ENCODE peak calls at places on chromosomes 6 and 20, in five cellular contexts. A, B, D, O and J are unnamed samples.

GRCh38 chr6:143569035-143569434 is 57.5 kb upstream of the FUCA2 start:
- DNase-seq in A (no peak), B (no peak), D (no peak), O (no peak), J (no peak)

GRCh38 chr6:128882560-128882959 is 378 bp upstream of the LAMA2 start:
- DNase-seq in A (no peak), B (no peak), D (no peak), O (no peak), J (no peak)

GRCh38 chr20:20491110-20491783 is 123.3 kb downstream of the INSM1 start:
- DNase-seq in A (no peak), B (no peak), D (no peak), O (no peak), J (no peak)

GRCh38 chr6:143179096-143179495 is 118.4 kb downstream of the AIG1 start:
- DNase-seq in A (no peak), B (no peak), D (no peak), O (no peak), J (no peak)

GRCh38 chr6:114364295-114364694 is 21.5 kb upstream of the HS3ST5 start:
- DNase-seq in A (peak; percentile 49), B (no peak), D (no peak), O (no peak), J (no peak)

GRCh38 chr6:4078830-4079471 is at the start of gene FAM217A:
- DNase-seq in A (no peak), B (no peak), D (no peak), O (no peak), J (no peak)

GRCh38 chr20:43744121-43744520 is 17.3 kb upstream of the GTSF1L start:
- DNase-seq in A (no peak), B (no peak), D (no peak), O (no peak), J (no peak)

GRCh38 chr6:34953084-34954025 is 64.3 kb downstream of the ANKS1A start:
- DNase-seq in A (peak; percentile 79), B (no peak), D (no peak), O (no peak), J (peak; percentile 84)

GRCh38 chr6:28053584-28053983 is 26.8 kb upstream of the ZNF165 start:
- DNase-seq in A (no peak), B (no peak), D (no peak), O (no peak), J (no peak)

GRCh38 chr20:63828545-63828944 is 2.5 kb downstream of the ZBTB46 start:
- DNase-seq in A (no peak), B (no peak), D (no peak), O (no peak), J (no peak)

GRCh38 chr20:10060223-10060622 is 25.4 kb downstream of the ANKEF1 start:
- DNase-seq in A (no peak), B (no peak), D (peak; percentile 46), O (no peak), J (no peak)

GRCh38 chr6:137218917-137219663 is at the start of gene IFNGR1:
- DNase-seq in A (peak; percentile 90), B (peak; percentile 99), D (peak; percentile 99), O (peak; percentile 98), J (peak; percentile 50)

GRCh38 chr20:7346562-7346961 is 579.1 kb downstream of the BMP2 start:
- DNase-seq in A (no peak), B (no peak), D (no peak), O (no peak), J (no peak)

GRCh38 chr6:110703906-110704594 is 111.2 kb downstream of the CDK19 start:
- DNase-seq in A (no peak), B (no peak), D (no peak), O (no peak), J (no peak)

GRCh38 chr6:113018351-113019151 is 671.4 kb downstream of the RFPL4B start:
- DNase-seq in A (no peak), B (no peak), D (no peak), O (peak; percentile 32), J (no peak)

GRCh38 chr6:85252552-85252951 is 197.3 kb upstream of the NT5E start:
- DNase-seq in A (no peak), B (no peak), D (no peak), O (no peak), J (no peak)

DNA sequence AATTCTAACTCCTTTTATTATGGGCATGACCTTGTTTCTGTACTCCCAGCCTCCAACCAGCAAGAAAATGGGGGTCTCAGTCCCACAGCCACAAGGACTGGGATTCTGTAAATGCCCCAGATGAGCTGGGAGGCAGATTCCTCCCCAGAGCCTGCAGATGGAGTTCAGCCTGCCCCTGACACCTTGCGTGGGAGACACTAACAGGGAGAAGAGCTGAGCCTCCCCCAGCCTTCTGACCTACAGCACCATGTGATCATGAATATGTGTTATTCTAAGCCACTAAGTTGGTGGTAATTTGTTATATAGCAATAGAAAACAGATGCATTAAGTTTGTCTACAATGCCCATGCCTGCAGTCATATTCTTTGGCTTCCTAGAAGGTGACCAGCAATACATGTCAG is 39.7 kb downstream of the SLC22A3 start:
- DNase-seq in A (no peak), B (no peak), D (no peak), O (peak; percentile 50), J (no peak)
- H3K4me1 ChIP-seq in A (peaks cover 81% of the 10 kb centered on the region), B (peaks cover 7% of the 10 kb centered on the region), D (no peaks in the 10 kb centered on the region), O (peaks cover 5% of the 10 kb centered on the region), J (no peaks in the 10 kb centered on the region)

DNA sequence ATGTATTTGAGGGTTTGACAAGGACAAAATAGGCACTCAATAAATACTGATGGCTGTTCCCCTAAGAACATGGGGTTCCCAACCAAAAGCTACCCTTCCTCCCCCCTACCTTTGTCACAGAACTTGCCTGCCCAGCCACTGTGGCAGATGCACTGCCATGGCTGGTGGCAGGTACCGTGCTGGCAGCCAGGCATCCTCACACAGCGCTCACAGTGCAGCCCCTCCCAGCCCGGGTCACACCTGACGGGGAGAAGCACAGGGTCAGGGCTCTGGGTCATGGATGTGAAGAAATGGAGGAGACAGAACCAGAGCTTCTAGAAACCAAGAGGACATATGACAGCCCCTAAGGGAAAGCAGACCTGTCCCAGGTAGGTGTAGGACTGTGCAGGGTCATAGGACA is 2.5 kb downstream of the DLK2 start:
- DNase-seq in A (no peak), B (no peak), D (no peak), O (no peak), J (no peak)
- H3K4me1 ChIP-seq in A (peaks cover 10% of the 10 kb centered on the region), B (peaks cover 8% of the 10 kb centered on the region), D (no peaks in the 10 kb centered on the region), O (no peaks in the 10 kb centered on the region), J (peaks cover 13% of the 10 kb centered on the region)

DNA sequence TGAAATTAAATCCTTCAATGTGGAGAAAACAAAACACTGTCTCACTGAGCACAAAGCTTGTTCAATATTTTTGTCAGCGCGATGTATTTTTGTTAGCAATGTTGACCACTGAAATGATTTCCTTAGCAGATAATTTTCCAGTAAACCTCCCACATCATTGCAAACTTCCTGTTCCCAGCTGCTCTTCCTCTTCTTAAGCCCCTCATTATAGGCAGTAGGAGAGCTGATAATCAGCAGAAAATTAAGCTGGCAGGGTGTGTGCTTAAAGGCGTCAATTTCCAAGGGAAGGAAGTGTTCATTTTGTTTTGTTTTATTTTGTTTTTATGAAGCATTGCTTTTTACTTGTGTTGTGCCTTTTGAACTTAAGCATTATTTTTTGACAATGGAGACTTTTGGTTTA is 29.1 kb upstream of the TMEM14A start:
- DNase-seq in A (no peak), B (no peak), D (no peak), O (no peak), J (no peak)
- H3K4me1 ChIP-seq in A (no peaks in the 10 kb centered on the region), B (no peaks in the 10 kb centered on the region), D (no peaks in the 10 kb centered on the region), O (no peaks in the 10 kb centered on the region), J (no peaks in the 10 kb centered on the region)

GRCh38 chr6:149062653-149063348 is 254.7 kb upstream of the TAB2 start:
- DNase-seq in A (no peak), B (no peak), D (no peak), O (no peak), J (no peak)

GRCh38 chr6:149064026-149065017 is 253.2 kb upstream of the TAB2 start:
- DNase-seq in A (no peak), B (no peak), D (no peak), O (no peak), J (no peak)

GRCh38 chr6:149061933-149062332 is 255.6 kb upstream of the TAB2 start:
- DNase-seq in A (no peak), B (no peak), D (no peak), O (no peak), J (no peak)

GRCh38 chr6:149063443-149063842 is 254.1 kb upstream of the TAB2 start:
- DNase-seq in A (no peak), B (no peak), D (no peak), O (no peak), J (no peak)

GRCh38 chr6:149065658-149066556 is 251.6 kb upstream of the TAB2 start:
- DNase-seq in A (no peak), B (no peak), D (peak; percentile 69), O (no peak), J (no peak)
- H3K4me1 ChIP-seq in A (peaks cover 17% of the 10 kb centered on the region), B (peaks cover 10% of the 10 kb centered on the region), D (peaks cover 5% of the 10 kb centered on the region), O (no peaks in the 10 kb centered on the region), J (peaks cover 5% of the 10 kb centered on the region)

DNA sequence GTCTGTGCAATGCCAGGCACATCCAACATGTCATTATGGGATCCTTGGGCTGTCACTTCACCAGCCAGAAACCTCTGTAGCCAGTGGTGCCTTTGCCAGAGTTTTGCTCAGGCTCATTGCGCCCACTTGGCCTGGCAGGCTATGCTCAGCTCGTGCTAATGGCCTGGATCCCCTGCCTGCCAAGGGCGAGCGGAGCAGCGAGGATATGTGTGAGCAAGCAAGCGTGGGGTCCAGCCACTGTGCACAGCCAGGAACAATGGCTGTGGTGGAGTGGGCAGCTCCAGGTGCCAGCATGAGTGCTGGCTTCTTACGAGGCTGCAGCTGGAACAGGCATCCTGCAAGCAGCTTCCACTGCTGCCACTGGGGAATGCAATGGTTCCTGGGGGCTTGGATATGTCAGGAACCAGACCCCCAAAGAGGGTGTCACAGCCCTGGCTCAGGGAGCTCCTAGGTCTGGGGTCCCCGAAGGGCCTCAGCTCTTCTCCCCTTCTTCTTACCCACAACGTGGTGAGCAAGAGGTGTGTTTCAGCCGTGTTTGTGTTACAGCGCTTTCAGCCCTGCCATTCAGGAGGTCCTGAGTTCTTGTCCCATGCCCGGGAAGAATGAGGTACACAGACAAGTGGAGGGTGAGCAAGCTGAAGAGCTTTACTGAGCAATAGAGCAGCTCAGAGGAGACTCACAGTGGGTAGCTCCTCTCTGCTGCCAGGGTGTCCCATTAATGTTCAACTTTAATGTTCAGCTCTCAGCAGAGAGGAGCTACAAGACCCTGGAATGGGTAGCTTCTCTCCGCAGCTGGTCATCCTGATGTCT is 22.3 kb upstream of the TOP1 start:
- DNase-seq in A (no peak), B (no peak), D (no peak), O (no peak), J (no peak)
- H3K4me1 ChIP-seq in A (peaks cover 56% of the 10 kb centered on the region), B (peaks cover 39% of the 10 kb centered on the region), D (peaks cover 4% of the 10 kb centered on the region), O (no peaks in the 10 kb centered on the region), J (peaks cover 19% of the 10 kb centered on the region)

GRCh38 chr20:23083553-23084220 is 2.4 kb downstream of the CD93 start:
- DNase-seq in A (no peak), B (no peak), D (no peak), O (no peak), J (no peak)
- H3K4me1 ChIP-seq in A (no peaks in the 10 kb centered on the region), B (no peaks in the 10 kb centered on the region), D (no peaks in the 10 kb centered on the region), O (no peaks in the 10 kb centered on the region), J (no peaks in the 10 kb centered on the region)

DNA sequence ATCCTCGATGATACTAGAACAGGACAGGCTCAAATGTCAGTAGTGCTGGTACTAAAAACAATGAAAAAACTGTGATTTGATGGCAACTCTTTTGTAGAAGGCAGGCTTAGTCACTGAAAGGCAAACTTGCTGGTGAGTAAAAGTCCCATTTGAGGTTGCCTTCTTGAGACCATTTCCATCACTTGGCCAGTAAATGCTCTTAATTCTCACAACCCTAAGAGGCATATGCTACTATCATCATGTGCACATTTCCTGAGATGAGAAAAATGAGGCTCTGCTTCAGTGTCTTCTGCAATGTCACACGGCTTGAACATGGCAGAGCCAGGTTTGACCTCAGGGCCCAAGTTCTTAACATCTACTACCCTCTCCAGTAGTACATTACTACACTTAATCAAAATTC is 9.9 kb downstream of the AKIRIN2 start:
- DNase-seq in A (no peak), B (no peak), D (no peak), O (no peak), J (no peak)
- H3K4me1 ChIP-seq in A (peaks cover 79% of the 10 kb centered on the region), B (peaks cover 9% of the 10 kb centered on the region), D (no peaks in the 10 kb centered on the region), O (no peaks in the 10 kb centered on the region), J (peaks cover 17% of the 10 kb centered on the region)